ENCODE peak calls at places on chromosomes 16 and 17, in six cellular contexts. A is testis, S is GM23338, Z is mammary epithelial cell, J is mesendoderm, L is PC-9. M is an unnamed sample. For H3K4me1, the result is how much of the 10 kb centered on the place peaks cover.

GRCh38 chr17:42055003-42055402 is 4.6 kb upstream of the C17orf113 start:
- DNase-seq in S (no peak), J (no peak), L (no peak), A (no peak), Z (no peak), M (no peak)

GRCh38 chr17:15261063-15261817 is 3.9 kb downstream of the PMP22 start:
- DNase-seq in L (no peak), S (peak), A (peak), J (peak), Z (peak), M (peak)

GRCh38 chr16:69535123-69536050 is 30.4 kb upstream of the NFAT5 start:
- DNase-seq in S (no peak), Z (peak), L (no peak), J (peak), A (no peak), M (no peak)

GRCh38 chr17:68048996-68049395 is 13.5 kb downstream of the KPNA2 start:
- DNase-seq in L (no peak), A (no peak), Z (no peak), J (peak), S (peak), M (no peak)

GRCh38 chr17:4796550-4796915 is 569 bp downstream of the PSMB6 start:
- DNase-seq in Z (peak), S (peak), J (peak), A (peak), L (peak), M (no peak)

GRCh38 chr17:17141279-17141678 is 64.9 kb downstream of the PLD6 start:
- DNase-seq in S (no peak), J (no peak), Z (no peak), L (no peak), A (peak), M (no peak)

GRCh38 chr17:8421571-8421970 is 14.1 kb upstream of the NDEL1 start:
- DNase-seq in S (no peak), L (no peak), Z (peak), J (no peak), A (no peak), M (no peak)

GRCh38 chr17:50079334-50080095 is 15.6 kb upstream of the PDK2 start:
- DNase-seq in J (peak), S (peak), Z (peak), L (peak), A (no peak), M (no peak)

GRCh38 chr16:69131749-69132423 is 502 bp downstream of the CHTF8 start:
- DNase-seq in Z (peak), J (peak), A (peak), L (peak), S (peak), M (peak)

GRCh38 chr16:88923926-88924833 is 52.8 kb downstream of the CBFA2T3 start:
- DNase-seq in J (peak), Z (no peak), L (peak), A (no peak), S (peak), M (peak)
- H3K4me1 ChIP-seq in J (under half), Z (under half), L (under half), A (under half), S (under half), M (half or more)

DNA sequence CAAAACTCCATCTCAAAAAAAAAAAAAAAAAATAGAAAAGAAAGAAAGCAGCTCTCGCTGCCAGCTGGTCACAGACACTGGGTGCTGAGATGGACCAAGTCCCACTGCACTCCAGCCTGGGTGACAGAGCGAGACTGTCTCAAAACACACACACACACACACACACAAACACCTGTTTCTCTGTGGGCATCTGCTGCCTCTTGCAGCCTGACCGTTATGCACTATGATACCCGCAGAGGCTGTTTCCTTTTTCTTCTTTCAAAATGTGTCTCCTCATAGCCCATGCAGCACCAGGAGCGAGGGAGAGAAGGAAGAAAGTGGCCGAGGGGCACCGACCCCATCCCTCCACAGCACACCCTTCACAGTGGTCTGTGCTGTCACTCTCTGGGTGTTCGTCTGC is 36.9 kb upstream of the KLHDC4 start:
- DNase-seq in Z (no peak), J (no peak), L (no peak), A (no peak), S (no peak), M (no peak)
- H3K27ac ChIP-seq in Z (no peak), J (no peak), L (no peak), A (no peak), S (no peak), M (no peak)

DNA sequence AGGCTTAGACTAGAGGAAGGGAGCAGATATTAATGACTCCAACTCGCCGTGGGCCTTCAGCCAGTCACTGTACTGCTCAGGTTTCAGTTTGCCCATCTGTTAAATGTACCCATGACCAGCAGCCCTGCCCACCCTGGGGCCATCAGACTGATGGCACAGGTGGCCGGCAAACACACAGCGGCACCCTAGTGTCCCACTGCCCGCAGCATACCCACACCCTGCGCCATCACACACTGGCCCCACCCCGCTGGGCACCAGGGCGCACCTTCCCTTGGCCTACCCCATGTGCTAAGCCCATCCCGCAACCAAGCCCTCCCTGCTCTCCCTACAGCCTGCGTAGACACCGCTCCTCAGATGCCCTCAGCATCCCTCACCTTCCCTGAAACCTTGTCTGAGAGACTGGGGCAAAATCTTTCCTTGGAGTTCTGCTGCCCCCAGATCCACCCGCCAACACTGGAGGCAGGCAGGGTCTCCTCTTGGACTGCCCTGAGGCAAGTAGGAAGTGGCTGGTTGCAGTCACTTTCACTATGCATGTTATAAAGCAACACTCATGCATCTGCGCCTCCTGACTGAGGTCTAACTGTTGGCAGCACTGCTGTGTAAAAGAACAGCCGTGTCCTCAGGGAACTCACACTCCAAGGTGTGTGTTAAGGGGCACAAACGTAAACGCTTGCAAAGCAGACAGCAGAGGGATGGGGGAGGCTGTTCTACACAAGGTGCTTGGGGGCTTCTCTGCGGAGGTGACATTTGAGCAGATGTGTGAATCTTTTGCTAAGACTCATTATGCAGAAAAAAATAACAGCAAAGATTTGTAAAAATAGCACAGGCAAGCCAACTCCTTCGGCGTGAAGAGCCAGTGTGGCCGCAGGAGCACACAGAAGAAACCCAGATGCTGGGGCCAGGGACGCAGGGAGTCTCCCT is 6.7 kb upstream of the BCAR1 start:
- DNase-seq in A (no peak), L (no peak), Z (no peak), J (no peak), S (no peak), M (no peak)
- H3K4me1 ChIP-seq in A (half or more), L (under half), Z (half or more), J (under half), S (half or more), M (half or more)

GRCh38 chr16:12538667-12539081 is 265.0 kb downstream of the CPPED1 start:
- DNase-seq in A (no peak), Z (peak), J (no peak), S (no peak), L (no peak), M (no peak)

GRCh38 chr16:12536412-12536746 is 267.3 kb downstream of the CPPED1 start:
- DNase-seq in J (no peak), L (no peak), A (no peak), S (no peak), Z (no peak), M (no peak)

GRCh38 chr16:12540290-12540689 is 263.4 kb downstream of the CPPED1 start:
- DNase-seq in Z (no peak), S (no peak), J (no peak), A (no peak), L (no peak), M (no peak)

GRCh38 chr16:12541672-12542071 is 262.0 kb downstream of the CPPED1 start:
- DNase-seq in A (no peak), J (no peak), L (no peak), Z (no peak), S (no peak), M (no peak)

DNA sequence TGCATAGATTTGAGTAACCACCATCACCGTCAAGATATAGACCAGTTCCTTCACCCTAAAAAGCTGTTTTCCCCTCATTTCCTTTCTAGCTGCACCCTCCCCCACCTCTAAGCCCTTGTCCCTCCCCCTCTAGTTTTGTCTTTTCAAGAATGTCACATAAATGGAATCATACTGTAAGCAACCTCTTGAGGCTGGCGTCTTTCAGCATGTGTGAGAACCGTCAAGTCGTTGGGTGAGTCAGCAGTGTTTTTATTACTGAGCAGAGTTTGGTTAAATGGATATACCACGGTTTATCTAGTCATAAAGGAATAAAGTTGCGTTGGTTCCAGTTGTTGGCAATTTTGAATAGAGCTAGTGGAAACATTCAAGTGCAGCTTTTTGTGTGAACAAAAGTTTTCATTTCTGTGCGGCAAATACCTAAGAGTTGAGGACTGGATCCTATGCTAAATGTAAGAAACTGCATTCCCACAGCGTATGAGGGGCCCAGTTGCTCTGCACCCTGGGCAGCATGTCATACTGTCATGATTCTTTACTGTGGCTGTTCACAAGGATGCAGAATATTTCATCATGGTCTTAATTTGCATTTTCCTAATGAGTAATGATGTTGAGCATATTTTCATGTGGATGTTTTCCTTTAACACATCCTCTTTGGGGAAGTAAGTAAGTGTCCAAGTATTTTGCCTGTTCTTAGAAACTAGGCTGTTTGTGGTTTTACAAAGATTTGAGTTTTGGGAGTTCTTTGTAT is 264.3 kb downstream of the CPPED1 start:
- DNase-seq in J (no peak), Z (peak), S (no peak), A (no peak), L (no peak), M (no peak)
- H3K27ac ChIP-seq in J (no peak), Z (no peak), S (no peak), A (no peak), L (no peak), M (no peak)

GRCh38 chr16:57808589-57808988 is 6.3 kb upstream of the KIFC3 start:
- DNase-seq in S (no peak), J (no peak), L (no peak), A (no peak), Z (no peak), M (no peak)
- H3K4me1 ChIP-seq in S (under half), J (under half), L (half or more), A (under half), Z (under half), M (half or more)

GRCh38 chr16:28985206-28985605 is 354 bp downstream of the LAT start:
- DNase-seq in J (no peak), A (no peak), Z (no peak), S (no peak), L (no peak), M (no peak)

GRCh38 chr16:28983644-28984043 is 1.2 kb upstream of the LAT start:
- DNase-seq in L (no peak), Z (no peak), A (no peak), J (no peak), S (no peak), M (no peak)

GRCh38 chr16:28984091-28984490 is 761 bp upstream of the LAT start:
- DNase-seq in L (no peak), S (no peak), Z (no peak), J (no peak), A (no peak), M (no peak)

GRCh38 chr16:28985611-28986041 is 774 bp downstream of the LAT start:
- DNase-seq in L (no peak), A (no peak), J (no peak), S (no peak), Z (no peak), M (no peak)

GRCh38 chr16:28984619-28985135 is at the start of gene LAT:
- DNase-seq in L (no peak), J (no peak), A (no peak), Z (no peak), S (no peak), M (no peak)
- H3K27ac ChIP-seq in L (no peak), J (no peak), A (no peak), Z (no peak), S (no peak), M (no peak)

GRCh38 chr17:47906443-47906842 is 10.4 kb downstream of the SP2 start:
- DNase-seq in A (no peak), J (no peak), S (no peak), L (no peak), Z (no peak), M (no peak)
- H3K4me1 ChIP-seq in A (under half), J (under half), S (under half), L (under half), Z (under half), M (under half)

GRCh38 chr16:81610936-81611335 is 166.3 kb downstream of the CMIP start:
- DNase-seq in Z (no peak), A (no peak), S (no peak), J (no peak), L (no peak), M (no peak)

GRCh38 chr16:81608515-81609209 is 164.1 kb downstream of the CMIP start:
- DNase-seq in J (no peak), Z (peak), L (no peak), A (no peak), S (no peak), M (no peak)

GRCh38 chr16:81611721-81612120 is 167.1 kb downstream of the CMIP start:
- DNase-seq in A (no peak), L (no peak), S (no peak), Z (no peak), J (no peak), M (no peak)

GRCh38 chr16:81609323-81609892 is 164.8 kb downstream of the CMIP start:
- DNase-seq in A (no peak), J (no peak), Z (no peak), L (no peak), S (no peak), M (no peak)

DNA sequence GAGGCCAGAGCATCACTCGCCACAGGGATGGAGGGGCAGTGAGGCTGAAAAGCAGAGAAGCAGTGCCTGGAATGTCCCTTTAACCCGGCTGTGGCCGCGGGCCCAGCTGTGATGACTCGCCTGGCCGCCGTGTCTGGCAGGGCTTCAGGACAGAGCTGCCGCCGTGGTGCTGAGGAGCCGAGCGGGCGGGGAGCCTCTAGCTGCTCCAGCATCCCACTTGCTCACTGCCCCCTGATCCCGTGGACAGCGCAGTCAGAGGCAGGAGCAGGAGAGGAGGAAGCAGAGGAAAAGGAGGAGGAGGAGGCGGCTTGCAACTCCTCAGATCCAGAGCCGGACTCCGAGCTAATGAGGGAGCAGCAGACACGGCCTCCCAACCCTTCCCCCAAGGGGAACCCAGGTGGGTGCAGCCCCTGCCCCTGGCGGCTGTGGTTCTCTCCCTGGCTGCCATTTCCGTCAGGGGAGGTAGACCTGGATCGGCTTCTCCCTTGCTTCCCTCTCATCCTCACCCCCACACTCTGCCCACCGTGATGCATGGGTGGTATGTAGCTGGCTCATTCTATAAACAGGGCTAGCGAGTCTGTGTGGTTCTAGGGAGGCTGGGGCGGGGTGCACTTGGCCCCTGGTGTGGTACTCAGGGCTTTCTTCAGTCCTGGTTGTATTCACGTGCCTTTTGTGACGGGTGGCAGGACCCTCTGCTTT is 165.7 kb downstream of the CMIP start:
- DNase-seq in S (no peak), L (peak), Z (peak), J (no peak), A (peak), M (peak)
- H3K27ac ChIP-seq in S (no peak), L (no peak), Z (no peak), J (no peak), A (no peak), M (no peak)

DNA sequence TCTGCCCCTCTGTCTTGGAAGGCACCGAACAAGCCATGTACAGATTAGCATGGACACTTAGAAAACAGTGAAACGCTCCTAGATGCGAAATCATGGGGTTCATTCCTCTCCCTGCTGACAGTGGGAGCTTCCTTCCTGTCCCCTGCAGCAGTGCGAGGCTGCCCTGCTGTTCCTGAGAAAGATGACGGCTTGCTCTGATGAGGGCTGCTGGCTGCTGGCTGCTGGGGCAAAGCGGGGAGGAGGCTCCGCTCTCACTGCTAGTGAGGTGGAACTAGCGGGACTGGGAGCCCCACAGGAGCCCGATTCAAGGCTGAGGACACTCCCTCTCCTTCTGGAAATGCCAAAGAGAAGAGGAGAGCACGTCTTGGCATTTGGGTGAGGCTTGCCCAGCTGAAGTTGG is 25.9 kb upstream of the CACNG4 start:
- DNase-seq in S (no peak), A (no peak), L (no peak), J (no peak), Z (no peak), M (no peak)
- H3K4me1 ChIP-seq in S (under half), A (under half), L (under half), J (under half), Z (under half), M (under half)